ENCODE peak calls at places on chromosomes 11 and 22, in four cellular contexts. One of them, this sample, is unnamed.

GRCh38 chr22:27372969-27373670 is 428.4 kb downstream of the MN1 start:
- DNase-seq in left ventricle myocardium inferior: no peak
- DNase-seq in memory B cell: no peak
- DNase-seq in GM23338: peak
- DNase-seq in this sample: peak

GRCh38 chr22:19042285-19043110 is 79.7 kb downstream of the DGCR2 start:
- DNase-seq in memory B cell: no peak
- DNase-seq in GM23338: no peak
- DNase-seq in left ventricle myocardium inferior: no peak
- DNase-seq in this sample: peak

GRCh38 chr22:23547818-23548500 is 32.1 kb downstream of the IGLL1 start:
- DNase-seq in memory B cell: no peak
- DNase-seq in GM23338: no peak
- DNase-seq in left ventricle myocardium inferior: no peak
- DNase-seq in this sample: peak

GRCh38 chr11:79087238-79087956 is 353.4 kb downstream of the TENM4 start:
- DNase-seq in left ventricle myocardium inferior: no peak
- DNase-seq in GM23338: peak
- DNase-seq in memory B cell: no peak
- DNase-seq in this sample: peak

GRCh38 chr11:135036488-135037297 is 624.7 kb upstream of the B3GAT1 start:
- DNase-seq in memory B cell: no peak
- DNase-seq in left ventricle myocardium inferior: no peak
- DNase-seq in GM23338: no peak
- DNase-seq in this sample: no peak

GRCh38 chr22:40199223-40199622 is 21.5 kb downstream of the TNRC6B start:
- DNase-seq in GM23338: no peak
- DNase-seq in memory B cell: no peak
- DNase-seq in left ventricle myocardium inferior: no peak
- DNase-seq in this sample: no peak

GRCh38 chr11:120698918-120699317 is 187.4 kb downstream of the GRIK4 start:
- DNase-seq in GM23338: no peak
- DNase-seq in memory B cell: no peak
- DNase-seq in left ventricle myocardium inferior: no peak
- DNase-seq in this sample: no peak

GRCh38 chr22:38236786-38237185 is 35.0 kb downstream of the MAFF start:
- DNase-seq in left ventricle myocardium inferior: no peak
- DNase-seq in GM23338: no peak
- DNase-seq in memory B cell: no peak
- DNase-seq in this sample: no peak